ENCODE peak calls at places on chromosomes 1 and 21, in eight cellular contexts. One of them, this sample, is unnamed.
A peak's percentile ranks its signal among the peaks of the same experiment; 100 is the strongest.

GRCh38 chr1:154420961-154421924 is 16.1 kb downstream of the IL6R start:
- DNase-seq in AG09309: no peak
- DNase-seq in progenitor cell of endocrine pancreas: no peak
- DNase-seq in cardiac fibroblast: no peak
- DNase-seq in CD14-positive monocyte: no peak
- DNase-seq in NB4: no peak
- DNase-seq in osteocyte: no peak
- DNase-seq in GM13977: no peak
- DNase-seq in this sample: no peak

GRCh38 chr1:32702599-32703478 is at the start of gene SYNC:
- DNase-seq in AG09309: peak; percentile 34
- DNase-seq in progenitor cell of endocrine pancreas: no peak
- DNase-seq in cardiac fibroblast: peak; percentile 81
- DNase-seq in CD14-positive monocyte: peak; percentile 45
- DNase-seq in NB4: no peak
- DNase-seq in osteocyte: peak; percentile 92
- DNase-seq in GM13977: peak; percentile 67
- DNase-seq in this sample: no peak

GRCh38 chr21:36419996-36420395 is 34.8 kb downstream of the CHAF1B start:
- DNase-seq in AG09309: peak; percentile 63
- DNase-seq in progenitor cell of endocrine pancreas: peak; percentile 73
- DNase-seq in cardiac fibroblast: peak; percentile 95
- DNase-seq in CD14-positive monocyte: peak; percentile 82
- DNase-seq in NB4: peak; percentile 83
- DNase-seq in osteocyte: peak; percentile 92
- DNase-seq in GM13977: peak; percentile 88
- DNase-seq in this sample: peak; percentile 81

GRCh38 chr1:23566304-23566703 is 7.0 kb upstream of the ID3 start:
- DNase-seq in AG09309: no peak
- DNase-seq in progenitor cell of endocrine pancreas: no peak
- DNase-seq in cardiac fibroblast: no peak
- DNase-seq in CD14-positive monocyte: no peak
- DNase-seq in NB4: no peak
- DNase-seq in osteocyte: no peak
- DNase-seq in GM13977: no peak
- DNase-seq in this sample: no peak

GRCh38 chr1:245915406-245915805 is 591.7 kb downstream of the SMYD3 start:
- DNase-seq in AG09309: no peak
- DNase-seq in progenitor cell of endocrine pancreas: no peak
- DNase-seq in cardiac fibroblast: no peak
- DNase-seq in CD14-positive monocyte: no peak
- DNase-seq in NB4: no peak
- DNase-seq in osteocyte: no peak
- DNase-seq in GM13977: no peak
- DNase-seq in this sample: no peak

GRCh38 chr21:22421416-22422190 is 1423.4 kb downstream of the NCAM2 start:
- DNase-seq in AG09309: no peak
- DNase-seq in progenitor cell of endocrine pancreas: no peak
- DNase-seq in cardiac fibroblast: no peak
- DNase-seq in CD14-positive monocyte: no peak
- DNase-seq in NB4: peak; percentile 6
- DNase-seq in osteocyte: no peak
- DNase-seq in GM13977: no peak
- DNase-seq in this sample: no peak

GRCh38 chr1:109783436-109783835 is 19.7 kb upstream of the EPS8L3 start:
- DNase-seq in AG09309: no peak
- DNase-seq in progenitor cell of endocrine pancreas: no peak
- DNase-seq in cardiac fibroblast: peak; percentile 84
- DNase-seq in CD14-positive monocyte: peak; percentile 27
- DNase-seq in NB4: no peak
- DNase-seq in osteocyte: no peak
- DNase-seq in GM13977: no peak
- DNase-seq in this sample: no peak

GRCh38 chr1:228734881-228735801 is at the start of gene RHOU:
- DNase-seq in AG09309: no peak
- DNase-seq in progenitor cell of endocrine pancreas: peak; percentile 72
- DNase-seq in cardiac fibroblast: peak; percentile 84
- DNase-seq in CD14-positive monocyte: peak; percentile 80
- DNase-seq in NB4: peak; percentile 79
- DNase-seq in osteocyte: peak; percentile 90
- DNase-seq in GM13977: peak; percentile 56
- DNase-seq in this sample: peak; percentile 89

GRCh38 chr1:46615735-46616134 is 876 bp downstream of the MOB3C start:
- DNase-seq in AG09309: no peak
- DNase-seq in progenitor cell of endocrine pancreas: no peak
- DNase-seq in cardiac fibroblast: no peak
- DNase-seq in CD14-positive monocyte: no peak
- DNase-seq in NB4: no peak
- DNase-seq in osteocyte: no peak
- DNase-seq in GM13977: no peak
- DNase-seq in this sample: no peak

GRCh38 chr1:15797614-15798390 is 9.6 kb downstream of the UQCRHL start:
- DNase-seq in AG09309: no peak
- DNase-seq in progenitor cell of endocrine pancreas: no peak
- DNase-seq in cardiac fibroblast: peak; percentile 53
- DNase-seq in CD14-positive monocyte: no peak
- DNase-seq in NB4: peak; percentile 51
- DNase-seq in osteocyte: no peak
- DNase-seq in GM13977: no peak
- DNase-seq in this sample: no peak

GRCh38 chr1:246971322-246971721 is 36.5 kb downstream of the ZNF695 start:
- DNase-seq in AG09309: peak; percentile 14
- DNase-seq in progenitor cell of endocrine pancreas: no peak
- DNase-seq in cardiac fibroblast: peak; percentile 64
- DNase-seq in CD14-positive monocyte: no peak
- DNase-seq in NB4: peak; percentile 63
- DNase-seq in osteocyte: no peak
- DNase-seq in GM13977: no peak
- DNase-seq in this sample: no peak

GRCh38 chr1:102861247-102861646 is 247.1 kb downstream of the COL11A1 start:
- DNase-seq in AG09309: no peak
- DNase-seq in progenitor cell of endocrine pancreas: no peak
- DNase-seq in cardiac fibroblast: no peak
- DNase-seq in CD14-positive monocyte: no peak
- DNase-seq in NB4: no peak
- DNase-seq in osteocyte: no peak
- DNase-seq in GM13977: no peak
- DNase-seq in this sample: no peak

GRCh38 chr1:119101563-119101962 is 38.9 kb downstream of the WARS2 start:
- DNase-seq in AG09309: peak; percentile 54
- DNase-seq in progenitor cell of endocrine pancreas: no peak
- DNase-seq in cardiac fibroblast: peak; percentile 93
- DNase-seq in CD14-positive monocyte: no peak
- DNase-seq in NB4: no peak
- DNase-seq in osteocyte: no peak
- DNase-seq in GM13977: no peak
- DNase-seq in this sample: no peak

GRCh38 chr1:160416369-160416768 is 16.0 kb downstream of the VANGL2 start:
- DNase-seq in AG09309: no peak
- DNase-seq in progenitor cell of endocrine pancreas: no peak
- DNase-seq in cardiac fibroblast: peak; percentile 53
- DNase-seq in CD14-positive monocyte: no peak
- DNase-seq in NB4: peak; percentile 39
- DNase-seq in osteocyte: no peak
- DNase-seq in GM13977: no peak
- DNase-seq in this sample: no peak

GRCh38 chr1:39735731-39736130 is 3.0 kb upstream of the PPIE start:
- DNase-seq in AG09309: no peak
- DNase-seq in progenitor cell of endocrine pancreas: no peak
- DNase-seq in cardiac fibroblast: no peak
- DNase-seq in CD14-positive monocyte: no peak
- DNase-seq in NB4: no peak
- DNase-seq in osteocyte: no peak
- DNase-seq in GM13977: no peak
- DNase-seq in this sample: no peak

GRCh38 chr1:51086496-51087271 is 15.3 kb upstream of the C1orf185 start:
- DNase-seq in AG09309: no peak
- DNase-seq in progenitor cell of endocrine pancreas: no peak
- DNase-seq in cardiac fibroblast: no peak
- DNase-seq in CD14-positive monocyte: no peak
- DNase-seq in NB4: no peak
- DNase-seq in osteocyte: no peak
- DNase-seq in GM13977: no peak
- DNase-seq in this sample: no peak
- TF ChIP-seq CTCF in AG09309: no peak
- TF ChIP-seq CTCF in progenitor cell of endocrine pancreas: no peak
- TF ChIP-seq CTCF in cardiac fibroblast: no peak
- TF ChIP-seq CTCF in CD14-positive monocyte: no peak
- TF ChIP-seq CTCF in NB4: no peak
- TF ChIP-seq CTCF in osteocyte: no peak
- TF ChIP-seq CTCF in GM13977: no peak
- TF ChIP-seq CTCF in this sample: no peak

DNA sequence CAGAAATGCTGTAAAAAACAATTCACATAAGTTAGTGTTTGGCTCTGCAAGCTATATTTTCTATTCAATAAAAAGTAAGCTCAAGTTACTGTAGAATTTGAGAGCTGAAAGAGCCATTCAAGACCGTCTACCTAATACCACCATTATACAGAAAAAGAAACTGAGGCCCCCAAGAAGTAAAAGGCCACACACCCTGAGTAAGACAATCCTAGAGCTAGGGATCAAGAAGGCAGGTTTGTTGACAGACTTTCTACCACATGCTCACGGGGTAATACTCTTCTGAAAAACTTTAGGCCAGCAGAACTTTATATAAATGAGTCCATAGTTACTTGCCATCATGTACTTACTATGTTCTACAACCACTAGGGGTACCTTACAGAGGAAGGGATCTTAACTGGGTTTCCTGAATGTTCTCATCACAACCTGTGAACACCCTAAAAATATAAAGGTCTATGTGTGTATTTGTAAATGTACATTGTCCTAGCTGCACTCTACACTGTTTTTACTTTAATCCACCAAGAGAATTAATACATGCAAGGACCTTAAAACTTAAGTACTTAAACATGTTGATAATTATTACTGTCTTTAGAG is 2.7 kb downstream of the PSMG1 start:
- DNase-seq in AG09309: no peak
- DNase-seq in progenitor cell of endocrine pancreas: no peak
- DNase-seq in cardiac fibroblast: no peak
- DNase-seq in CD14-positive monocyte: no peak
- DNase-seq in NB4: peak; percentile 32
- DNase-seq in osteocyte: no peak
- DNase-seq in GM13977: no peak
- DNase-seq in this sample: no peak
- TF ChIP-seq CTCF in AG09309: peak; percentile 20
- TF ChIP-seq CTCF in progenitor cell of endocrine pancreas: peak; percentile 29
- TF ChIP-seq CTCF in cardiac fibroblast: peak; percentile 26
- TF ChIP-seq CTCF in CD14-positive monocyte: no peak
- TF ChIP-seq CTCF in NB4: peak; percentile 19
- TF ChIP-seq CTCF in osteocyte: peak; percentile 20
- TF ChIP-seq CTCF in GM13977: peak; percentile 1
- TF ChIP-seq CTCF in this sample: peak; percentile 55

DNA sequence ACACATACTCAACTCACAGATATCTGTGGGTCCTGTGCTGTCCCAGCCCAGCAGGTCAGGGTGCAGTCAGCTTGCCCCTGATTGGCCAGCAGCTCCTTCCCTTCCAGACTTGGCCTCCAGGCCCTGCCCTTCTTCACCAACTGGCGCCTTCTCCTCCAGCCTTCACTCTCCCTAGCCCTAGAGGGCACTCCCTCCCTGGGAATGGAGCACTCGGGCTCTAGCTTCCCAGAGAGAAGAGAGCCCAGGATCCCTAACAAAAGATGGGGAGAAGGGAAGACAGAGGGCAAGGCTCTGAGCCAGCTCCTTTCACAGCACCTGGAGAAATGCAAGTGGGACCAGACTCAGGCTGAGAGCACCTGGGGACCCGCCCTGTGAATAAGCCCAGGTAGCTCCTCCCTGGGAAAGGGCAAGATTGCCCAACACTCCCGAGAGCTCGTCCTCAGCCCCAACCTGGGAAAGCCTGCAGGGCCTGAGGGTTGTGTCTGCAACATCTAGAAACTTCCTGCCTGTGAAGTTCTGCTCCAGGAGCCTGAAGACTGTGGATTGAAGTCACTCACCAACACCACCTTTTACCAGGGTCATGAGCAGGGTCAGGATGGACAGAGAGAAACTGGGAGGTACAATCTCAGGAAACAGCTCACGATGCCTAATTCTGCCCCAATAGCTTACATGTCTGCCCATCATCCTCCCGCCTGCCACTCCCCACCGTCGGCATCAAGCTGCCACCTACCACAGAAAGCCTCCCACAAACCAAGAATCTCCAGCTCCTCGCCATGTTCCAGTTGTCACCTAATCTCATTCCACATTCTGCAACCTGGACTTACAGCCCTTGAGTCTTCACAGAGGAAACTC is at the start of gene PGLYRP4:
- DNase-seq in AG09309: no peak
- DNase-seq in progenitor cell of endocrine pancreas: no peak
- DNase-seq in cardiac fibroblast: no peak
- DNase-seq in CD14-positive monocyte: no peak
- DNase-seq in NB4: no peak
- DNase-seq in osteocyte: peak; percentile 57
- DNase-seq in GM13977: no peak
- DNase-seq in this sample: peak; percentile 49
- TF ChIP-seq CTCF in AG09309: no peak
- TF ChIP-seq CTCF in progenitor cell of endocrine pancreas: no peak
- TF ChIP-seq CTCF in cardiac fibroblast: no peak
- TF ChIP-seq CTCF in CD14-positive monocyte: no peak
- TF ChIP-seq CTCF in NB4: no peak
- TF ChIP-seq CTCF in osteocyte: no peak
- TF ChIP-seq CTCF in GM13977: no peak
- TF ChIP-seq CTCF in this sample: no peak

GRCh38 chr1:218156602-218157001 is 128.5 kb upstream of the RRP15 start:
- DNase-seq in AG09309: no peak
- DNase-seq in progenitor cell of endocrine pancreas: peak; percentile 30
- DNase-seq in cardiac fibroblast: no peak
- DNase-seq in CD14-positive monocyte: no peak
- DNase-seq in NB4: no peak
- DNase-seq in osteocyte: no peak
- DNase-seq in GM13977: no peak
- DNase-seq in this sample: no peak
- TF ChIP-seq CTCF in AG09309: no peak
- TF ChIP-seq CTCF in progenitor cell of endocrine pancreas: no peak
- TF ChIP-seq CTCF in cardiac fibroblast: no peak
- TF ChIP-seq CTCF in CD14-positive monocyte: no peak
- TF ChIP-seq CTCF in NB4: no peak
- TF ChIP-seq CTCF in osteocyte: no peak
- TF ChIP-seq CTCF in GM13977: no peak
- TF ChIP-seq CTCF in this sample: no peak

DNA sequence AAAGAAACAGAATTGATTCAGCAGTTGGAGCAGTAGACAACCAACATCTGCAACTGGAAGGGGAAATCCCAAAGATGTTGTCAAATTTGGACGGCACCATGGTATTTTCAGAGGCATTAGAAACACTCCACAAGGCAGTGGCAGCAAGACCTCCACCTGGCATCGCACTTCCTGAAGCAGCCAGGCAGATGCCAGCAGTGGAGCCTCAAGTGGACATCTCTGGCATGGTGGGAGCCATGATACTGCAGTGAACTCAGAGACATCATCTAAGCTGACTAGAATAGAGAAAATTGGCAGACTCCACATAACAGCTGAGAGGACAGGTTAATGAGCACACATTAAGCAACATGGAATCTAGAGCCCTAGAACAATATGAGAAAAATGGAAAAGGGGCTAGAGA is 33.9 kb upstream of the RGS8 start:
- DNase-seq in AG09309: no peak
- DNase-seq in progenitor cell of endocrine pancreas: no peak
- DNase-seq in cardiac fibroblast: no peak
- DNase-seq in CD14-positive monocyte: no peak
- DNase-seq in NB4: peak; percentile 10
- DNase-seq in osteocyte: no peak
- DNase-seq in GM13977: no peak
- DNase-seq in this sample: no peak
- TF ChIP-seq CTCF in AG09309: peak; percentile 8
- TF ChIP-seq CTCF in progenitor cell of endocrine pancreas: no peak
- TF ChIP-seq CTCF in cardiac fibroblast: no peak
- TF ChIP-seq CTCF in CD14-positive monocyte: no peak
- TF ChIP-seq CTCF in NB4: no peak
- TF ChIP-seq CTCF in osteocyte: no peak
- TF ChIP-seq CTCF in GM13977: no peak
- TF ChIP-seq CTCF in this sample: no peak

GRCh38 chr1:206612129-206612876 is at the start of gene EIF2D:
- DNase-seq in AG09309: peak; percentile 56
- DNase-seq in progenitor cell of endocrine pancreas: peak; percentile 97
- DNase-seq in cardiac fibroblast: peak; percentile 96
- DNase-seq in CD14-positive monocyte: peak; percentile 93
- DNase-seq in NB4: peak; percentile 93
- DNase-seq in osteocyte: peak; percentile 99
- DNase-seq in GM13977: peak; percentile 98
- DNase-seq in this sample: peak; percentile 98
- TF ChIP-seq CTCF in AG09309: peak; percentile 83
- TF ChIP-seq CTCF in progenitor cell of endocrine pancreas: peak; percentile 96
- TF ChIP-seq CTCF in cardiac fibroblast: peak; percentile 78
- TF ChIP-seq CTCF in CD14-positive monocyte: peak; percentile 96
- TF ChIP-seq CTCF in NB4: peak; percentile 88
- TF ChIP-seq CTCF in osteocyte: peak; percentile 95
- TF ChIP-seq CTCF in GM13977: peak; percentile 98
- TF ChIP-seq CTCF in this sample: peak; percentile 95